ENCODE peak calls at places on chromosome 14, in eight cellular contexts. O is mammary epithelial cell, N is heart right ventricle, P is upper lobe of right lung, H is A549, E is endothelial cell of umbilical vein, M is lower lobe of right lung, V is right cardiac atrium. J is an unnamed sample.

GRCh38 chr14:102775855-102776760 is 1.1 kb upstream of the TRAF3 start:
- DNase-seq in H (no peak), O (peak), N (no peak), M (no peak), V (peak), E (peak), P (no peak), J (peak)

GRCh38 chr14:29085546-29085945 is 319.0 kb downstream of the FOXG1 start:
- DNase-seq in E (no peak), O (no peak), V (no peak), N (no peak), P (no peak), H (peak), M (no peak), J (no peak)

GRCh38 chr14:104405566-104406226 is 173.9 kb upstream of the C14orf180 start:
- DNase-seq in N (no peak), O (no peak), P (no peak), V (no peak), E (no peak), H (no peak), M (no peak), J (no peak)

GRCh38 chr14:103607039-103607668 is 21.9 kb upstream of the KLC1 start:
- DNase-seq in P (peak), M (peak), H (no peak), E (peak), V (peak), N (peak), O (peak), J (peak)

GRCh38 chr14:71803539-71804260 is 128.5 kb upstream of the RGS6 start:
- DNase-seq in E (peak), V (no peak), M (no peak), N (no peak), O (peak), P (no peak), H (peak), J (no peak)

GRCh38 chr14:97390031-97390729 is 593.0 kb downstream of the VRK1 start:
- DNase-seq in M (no peak), V (peak), O (no peak), E (no peak), N (no peak), P (no peak), H (no peak), J (no peak)

GRCh38 chr14:102557434-102558226 is 34.8 kb upstream of the RCOR1 start:
- DNase-seq in M (no peak), N (no peak), O (peak), E (no peak), H (no peak), V (no peak), P (no peak), J (no peak)

GRCh38 chr14:105843444-105844046 is 317.2 kb downstream of the TMEM121 start:
- DNase-seq in O (no peak), E (no peak), H (no peak), M (no peak), V (no peak), P (peak), N (no peak), J (no peak)

GRCh38 chr14:22400590-22401259 is 188.3 kb downstream of the DAD1 start:
- DNase-seq in M (no peak), E (peak), O (no peak), V (no peak), H (no peak), P (no peak), N (no peak), J (no peak)

GRCh38 chr14:36771256-36771655 is 109.6 kb downstream of the PAX9 start:
- DNase-seq in H (no peak), E (peak), P (no peak), M (no peak), N (no peak), O (no peak), V (no peak), J (no peak)

GRCh38 chr14:59500732-59501131 is 16.4 kb downstream of the JKAMP start:
- DNase-seq in O (no peak), H (no peak), N (no peak), M (no peak), V (no peak), P (no peak), E (no peak), J (no peak)

GRCh38 chr14:51873221-51873893 is 12.9 kb downstream of the GNG2 start:
- DNase-seq in O (peak), N (no peak), H (peak), E (peak), M (no peak), P (no peak), V (no peak), J (no peak)
- H3K27ac ChIP-seq in O (peak), N (peak), H (peak), E (no peak), M (no peak), P (no peak), V (no peak), J (no peak)

DNA sequence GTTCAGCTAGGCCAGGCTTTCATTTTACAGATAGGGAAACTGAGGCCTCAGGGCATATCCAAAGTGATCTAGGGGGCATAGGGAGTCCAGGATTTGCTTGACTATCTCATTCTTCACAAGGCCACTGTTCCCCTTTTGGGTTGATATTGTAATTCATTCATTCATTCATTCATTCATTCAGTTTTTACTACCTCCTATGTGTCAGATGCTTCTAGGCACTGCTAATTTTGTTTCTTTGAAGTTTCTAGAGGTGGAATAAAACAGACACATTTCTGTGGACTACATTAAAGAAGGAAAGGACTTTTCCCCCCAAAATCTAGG is 281.2 kb downstream of the ZFP36L1 start:
- DNase-seq in V (no peak), H (no peak), M (no peak), N (no peak), O (no peak), P (no peak), E (no peak), J (no peak)
- H3K27ac ChIP-seq in V (no peak), H (peak), M (no peak), N (peak), O (no peak), P (no peak), E (no peak), J (peak)

GRCh38 chr14:54209501-54210231 is 187.1 kb upstream of the CDKN3 start:
- DNase-seq in V (no peak), N (no peak), P (no peak), H (no peak), E (no peak), M (no peak), O (peak), J (no peak)
- H3K27ac ChIP-seq in V (no peak), N (no peak), P (no peak), H (no peak), E (no peak), M (no peak), O (peak), J (no peak)

DNA sequence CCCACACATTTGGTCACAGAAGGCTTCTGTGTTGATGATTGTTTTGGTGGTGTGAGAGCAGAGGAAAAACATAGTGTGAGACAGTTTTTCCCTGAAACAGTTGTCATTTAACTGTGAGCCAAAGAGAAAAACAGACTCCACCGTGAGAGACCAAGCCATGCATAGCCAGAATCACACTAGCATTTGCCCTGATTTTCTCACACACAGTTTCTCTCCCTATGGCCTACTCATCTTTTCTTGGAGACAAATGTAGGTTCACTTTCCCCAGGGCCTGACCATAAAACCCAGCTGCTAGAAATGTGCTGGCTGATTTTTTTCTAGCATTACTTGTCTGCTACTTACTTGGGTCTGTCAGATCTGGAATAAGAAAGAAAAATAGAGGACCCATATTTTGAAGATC is 91.3 kb upstream of the FLRT2 start:
- DNase-seq in M (no peak), O (no peak), H (no peak), P (no peak), N (no peak), V (no peak), E (no peak), J (no peak)
- H3K27ac ChIP-seq in M (no peak), O (peak), H (peak), P (no peak), N (peak), V (no peak), E (no peak), J (no peak)

GRCh38 chr14:99478133-99478532 is 2.5 kb downstream of the SETD3 start:
- DNase-seq in M (no peak), E (no peak), H (no peak), P (no peak), N (no peak), V (no peak), O (no peak), J (no peak)
- H3K27ac ChIP-seq in M (no peak), E (no peak), H (no peak), P (no peak), N (no peak), V (no peak), O (no peak), J (no peak)

DNA sequence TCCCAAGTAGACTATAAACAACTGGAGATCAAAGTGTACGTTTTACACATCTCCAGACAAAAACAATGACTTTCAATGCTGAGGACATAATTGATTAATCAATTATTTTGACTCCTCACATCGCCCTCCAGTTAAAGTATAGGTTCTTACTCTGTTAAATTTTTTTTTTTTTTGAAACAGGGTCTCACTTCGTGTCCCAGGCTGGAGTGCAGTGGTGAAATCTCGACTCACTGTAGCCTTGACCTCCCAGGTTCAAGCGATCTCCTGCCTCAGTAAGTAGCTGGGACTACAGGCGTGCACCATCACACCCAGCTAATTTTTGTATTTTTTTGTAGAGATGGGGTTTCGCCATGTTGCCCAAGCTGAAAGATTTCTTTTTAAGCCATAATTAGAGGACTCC is 938 bp upstream of the CCNB1IP1 start:
- DNase-seq in O (no peak), M (no peak), P (no peak), N (no peak), H (no peak), V (no peak), E (no peak), J (no peak)
- H3K27ac ChIP-seq in O (no peak), M (no peak), P (peak), N (peak), H (no peak), V (no peak), E (no peak), J (peak)

GRCh38 chr14:55107766-55108554 is 21.1 kb upstream of the LGALS3 start:
- DNase-seq in P (peak), V (peak), E (peak), N (peak), M (peak), O (peak), H (peak), J (peak)

GRCh38 chr14:55104051-55104954 is 24.7 kb upstream of the LGALS3 start:
- DNase-seq in V (no peak), H (no peak), N (no peak), E (no peak), O (no peak), P (no peak), M (no peak), J (no peak)

GRCh38 chr14:55103005-55103640 is 25.9 kb upstream of the LGALS3 start:
- DNase-seq in V (peak), O (peak), E (peak), M (peak), H (peak), N (peak), P (peak), J (peak)

GRCh38 chr14:55102141-55102547 is 26.9 kb upstream of the LGALS3 start:
- DNase-seq in E (peak), O (peak), V (peak), M (peak), N (peak), P (peak), H (peak), J (peak)

DNA sequence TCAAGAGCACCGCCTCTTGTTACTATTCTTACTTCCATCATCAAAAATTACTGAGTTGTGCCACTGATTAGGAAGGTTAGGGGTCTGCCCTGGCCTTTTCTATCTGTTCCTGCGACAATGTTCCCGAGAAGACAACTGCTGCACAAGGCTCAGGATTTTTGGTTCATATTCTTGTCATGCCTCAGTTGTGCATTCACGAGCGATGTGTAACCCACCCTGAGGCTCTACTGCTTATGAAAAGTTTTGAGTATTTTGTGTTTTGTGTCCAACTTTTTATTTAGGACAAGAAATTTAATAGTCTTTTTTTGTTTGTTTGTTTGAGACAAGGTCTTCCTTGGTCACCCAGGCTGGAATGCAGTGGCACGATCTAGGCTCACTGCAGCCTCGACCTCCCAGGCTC is 23.1 kb upstream of the LGALS3 start:
- DNase-seq in V (no peak), H (no peak), M (no peak), P (no peak), E (no peak), O (no peak), N (no peak), J (no peak)
- H3K27ac ChIP-seq in V (no peak), H (peak), M (peak), P (peak), E (no peak), O (no peak), N (peak), J (no peak)

GRCh38 chr14:64689292-64689691 is 14.9 kb upstream of the PLEKHG3 start:
- DNase-seq in V (no peak), O (no peak), P (no peak), H (no peak), N (no peak), E (no peak), M (no peak), J (no peak)
- H3K27ac ChIP-seq in V (no peak), O (no peak), P (no peak), H (no peak), N (no peak), E (no peak), M (no peak), J (no peak)

DNA sequence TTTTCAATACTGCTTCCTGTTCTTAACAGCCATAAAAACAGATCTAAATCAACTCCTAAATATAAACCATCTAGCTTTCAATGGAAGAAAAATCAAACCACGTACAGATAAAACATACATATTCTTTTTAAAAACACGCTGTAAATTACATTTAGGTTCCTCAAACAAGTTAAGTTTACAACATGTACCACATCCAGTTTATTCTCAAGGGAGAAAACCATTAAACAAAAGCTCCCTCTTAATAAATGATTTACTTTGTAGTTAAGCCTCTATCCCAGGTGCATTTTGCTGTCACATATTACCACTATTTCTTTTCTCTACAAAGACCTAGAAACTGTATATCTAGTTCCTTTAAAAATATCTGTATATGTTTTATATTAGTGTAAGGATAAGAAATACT is 3.1 kb downstream of the NUMB start:
- DNase-seq in V (no peak), P (no peak), H (no peak), N (no peak), M (no peak), E (peak), O (no peak), J (no peak)
- H3K27ac ChIP-seq in V (no peak), P (peak), H (no peak), N (peak), M (peak), E (no peak), O (no peak), J (no peak)